ENCODE peak calls at places on chromosomes 7 and 10, in eight cellular contexts. E is lung; C is PC-9; U is cardiac muscle cell; Z is mesenchymal stem cell; L is CD8-positive, alpha-beta memory T cell; A is left ventricle myocardium inferior; B is Peyer's patch. G is an unnamed sample.

GRCh38 chr10:131841131-131841661 is 59.6 kb upstream of the PPP2R2D start:
- DNase-seq in A (no peak), L (no peak), E (no peak), U (peak; percentile 34), C (no peak), Z (no peak), B (peak; percentile 39), G (no peak)

GRCh38 chr7:78635394-78635793 is 818.1 kb downstream of the MAGI2 start:
- DNase-seq in C (no peak), U (no peak), A (no peak), B (no peak), L (no peak), Z (no peak), E (no peak), G (no peak)

GRCh38 chr7:152093717-152094116 is 68.2 kb downstream of the GALNT11 start:
- DNase-seq in Z (no peak), L (no peak), C (no peak), U (no peak), E (no peak), A (no peak), B (no peak), G (no peak)

GRCh38 chr7:39651262-39651661 is 27.9 kb downstream of the RALA start:
- DNase-seq in A (no peak), L (no peak), U (no peak), Z (peak; percentile 81), C (no peak), B (no peak), E (no peak), G (no peak)

GRCh38 chr7:134795231-134795630 is 15.8 kb downstream of the CALD1 start:
- DNase-seq in U (no peak), A (no peak), B (no peak), L (no peak), E (no peak), C (no peak), Z (no peak), G (no peak)

GRCh38 chr7:114650491-114650890 is 235.9 kb downstream of the FOXP2 start:
- DNase-seq in A (no peak), C (no peak), U (peak; percentile 33), E (no peak), L (no peak), B (no peak), Z (no peak), G (no peak)

GRCh38 chr7:120553497-120553896 is 280.5 kb downstream of the KCND2 start:
- DNase-seq in B (no peak), C (no peak), L (no peak), E (no peak), Z (no peak), A (no peak), U (no peak), G (no peak)

GRCh38 chr10:30818854-30819253 is 189.3 kb upstream of the LYZL2 start:
- DNase-seq in C (no peak), L (no peak), A (peak; percentile 37), E (no peak), U (no peak), Z (no peak), B (no peak), G (peak; percentile 25)

GRCh38 chr7:129782257-129783096 is 170.3 kb downstream of the UBE2H start:
- DNase-seq in Z (no peak), A (no peak), E (no peak), L (no peak), U (no peak), B (no peak), C (no peak), G (no peak)

GRCh38 chr10:16728266-16728665 is 89.0 kb downstream of the RSU1 start:
- DNase-seq in Z (no peak), L (no peak), E (no peak), A (no peak), B (no peak), C (no peak), U (no peak), G (no peak)

GRCh38 chr7:907158-907980 is 31.0 kb downstream of the GET4 start:
- DNase-seq in C (no peak), Z (no peak), A (no peak), E (no peak), L (no peak), U (no peak), B (peak; percentile 61), G (no peak)

GRCh38 chr7:158687406-158687805 is 17.2 kb downstream of the NCAPG2 start:
- DNase-seq in B (no peak), A (no peak), L (no peak), C (no peak), E (no peak), U (no peak), Z (no peak), G (no peak)

GRCh38 chr10:36057180-36057579 is 415.1 kb upstream of the FZD8 start:
- DNase-seq in L (no peak), B (no peak), A (no peak), C (no peak), E (no peak), Z (no peak), U (no peak), G (no peak)

GRCh38 chr7:148340438-148340837 is 250.1 kb upstream of the C7orf33 start:
- DNase-seq in E (no peak), Z (no peak), C (no peak), U (no peak), B (no peak), A (no peak), L (no peak), G (no peak)

GRCh38 chr7:12684733-12685132 is 2.7 kb upstream of the ARL4A start:
- DNase-seq in Z (no peak), A (no peak), C (no peak), E (no peak), U (no peak), L (no peak), B (peak; percentile 59), G (no peak)

GRCh38 chr10:129842031-129842430 is 122.0 kb downstream of the EBF3 start:
- DNase-seq in Z (no peak), C (no peak), A (no peak), E (no peak), L (no peak), B (no peak), U (no peak), G (no peak)

GRCh38 chr10:72331575-72332422 is 22.9 kb downstream of the DNAJB12 start:
- DNase-seq in U (peak; percentile 89), A (peak; percentile 81), Z (peak; percentile 90), E (peak; percentile 92), C (peak; percentile 99), B (peak; percentile 93), L (peak; percentile 98), G (peak; percentile 81)

GRCh38 chr7:3518546-3518945 is 217.5 kb downstream of the SDK1 start:
- DNase-seq in U (no peak), C (no peak), L (no peak), Z (peak; percentile 67), B (no peak), E (no peak), A (no peak), G (no peak)

GRCh38 chr10:36888925-36889573 is 236.3 kb upstream of the ANKRD30A start:
- DNase-seq in L (no peak), U (peak; percentile 68), A (no peak), Z (peak; percentile 17), E (no peak), B (peak; percentile 54), C (peak; percentile 16), G (no peak)

GRCh38 chr10:110746254-110746826 is 102.2 kb downstream of the RBM20 start:
- DNase-seq in B (peak; percentile 84), L (peak; percentile 38), E (peak; percentile 63), U (peak; percentile 81), A (no peak), Z (peak; percentile 72), C (peak; percentile 58), G (no peak)

GRCh38 chr7:22229148-22229547 is 127.8 kb downstream of the RAPGEF5 start:
- DNase-seq in B (no peak), A (no peak), C (no peak), U (no peak), E (no peak), Z (no peak), L (no peak), G (no peak)

GRCh38 chr10:132657127-132657706 is 119.6 kb downstream of the INPP5A start:
- DNase-seq in E (no peak), U (no peak), B (no peak), C (no peak), A (no peak), Z (no peak), L (no peak), G (no peak)

GRCh38 chr7:93055543-93056107 is 62.2 kb downstream of the SAMD9 start:
- DNase-seq in C (no peak), A (no peak), Z (peak; percentile 58), E (no peak), U (peak; percentile 57), L (peak; percentile 35), B (no peak), G (no peak)

GRCh38 chr10:3874988-3875841 is 90.2 kb upstream of the KLF6 start:
- DNase-seq in C (no peak), L (peak; percentile 74), Z (no peak), E (no peak), A (no peak), B (peak; percentile 73), U (no peak), G (no peak)

GRCh38 chr7:74627699-74628411 is 29.7 kb upstream of the GTF2I start:
- DNase-seq in A (no peak), E (peak; percentile 66), C (no peak), U (peak; percentile 70), L (no peak), B (peak; percentile 65), Z (no peak), G (no peak)
- H3K4me3 ChIP-seq in A (peak overlapping the region; percentile 20), E (no peak overlapping the region), C (no peak overlapping the region), U (no peak overlapping the region), L (no peak overlapping the region), B (no peak overlapping the region), Z (no peak overlapping the region), G (no peak overlapping the region)

GRCh38 chr10:112711366-112711765 is 238.7 kb upstream of the TCF7L2 start:
- DNase-seq in Z (no peak), E (no peak), C (no peak), U (no peak), B (no peak), A (no peak), L (no peak), G (no peak)
- H3K27ac ChIP-seq in Z (no peak overlapping the region), E (no peak overlapping the region), C (no peak overlapping the region), U (no peak overlapping the region), B (no peak overlapping the region), A (no peak overlapping the region), L (no peak overlapping the region), G (no peak overlapping the region)

GRCh38 chr7:56375173-56375572 is 259.0 kb upstream of the NUPR2 start:
- DNase-seq in Z (no peak), E (no peak), A (no peak), C (no peak), B (no peak), L (no peak), U (no peak), G (no peak)
- H3K4me3 ChIP-seq in Z (no peak overlapping the region), E (no peak overlapping the region), A (no peak overlapping the region), C (no peak overlapping the region), B (no peak overlapping the region), L (no peak overlapping the region), U (no peak overlapping the region), G (no peak overlapping the region)

DNA sequence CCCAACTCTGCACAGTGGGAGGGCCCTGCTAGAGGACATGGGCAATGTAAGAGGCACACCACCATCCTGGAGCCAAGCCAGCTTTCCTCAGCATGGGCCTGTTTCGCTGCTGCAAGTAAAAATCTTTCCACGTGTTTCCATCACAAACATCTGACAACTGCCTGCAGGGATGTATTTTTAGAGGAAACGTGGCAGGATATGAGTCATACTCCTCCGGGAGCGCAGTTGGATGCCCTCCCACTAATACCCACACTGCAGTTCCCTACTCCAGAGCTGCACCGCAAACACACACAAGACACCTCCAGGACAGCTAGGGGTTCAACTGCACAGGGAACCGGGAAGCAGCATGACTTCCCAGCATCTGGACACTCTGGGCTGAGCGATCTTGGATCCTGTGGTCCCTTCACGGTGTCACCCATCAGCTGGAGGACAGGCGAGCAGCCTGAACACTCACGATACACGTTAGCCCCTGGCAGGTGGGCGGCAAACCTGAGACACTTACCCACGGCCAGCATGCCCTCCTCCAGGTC is 26.1 kb downstream of the PLAC9 start:
- DNase-seq in B (peak; percentile 76), Z (peak; percentile 98), A (peak; percentile 88), L (no peak), C (peak; percentile 81), U (no peak), E (peak; percentile 64), G (peak; percentile 89)
- H3K27ac ChIP-seq in B (peak overlapping the region; percentile 52), Z (peak overlapping the region; percentile 57), A (peak overlapping the region; percentile 90), L (peak overlapping the region; percentile 40), C (peak overlapping the region; percentile 32), U (no peak overlapping the region), E (peak overlapping the region; percentile 89), G (peak overlapping the region; percentile 94)

G was measured in ascending aorta.